ENCODE peak calls at places on chromosomes 4 and X, in eight cellular contexts. E, T, P, Y, C, O, B and Q are unnamed samples.
A peak's percentile ranks its signal among the peaks of the same experiment; 100 is the strongest.

GRCh38 chr4:125314676-125315570 is at the start of gene FAT4:
- DNase-seq in P (peak; percentile 87), B (peak; percentile 81), Y (peak; percentile 4), E (peak; percentile 88), T (peak; percentile 89), O (peak; percentile 99), C (peak; percentile 29), Q (peak; percentile 70)

GRCh38 chr4:139773560-139774318 is 108.1 kb downstream of the MGST2 start:
- DNase-seq in E (no peak), T (no peak), O (no peak), C (peak; percentile 74), B (peak; percentile 67), Y (no peak), P (no peak), Q (no peak)

GRCh38 chr4:16239086-16239485 is 12.8 kb upstream of the TAPT1 start:
- DNase-seq in O (no peak), B (no peak), Y (no peak), C (no peak), T (no peak), P (no peak), E (no peak), Q (no peak)

GRCh38 chr4:185203380-185204237 is at the start of gene CFAP97:
- DNase-seq in B (peak; percentile 87), E (peak; percentile 73), P (peak; percentile 73), T (peak; percentile 82), Y (peak; percentile 78), O (peak; percentile 97), C (no peak), Q (peak; percentile 34)

GRCh38 chr4:77043507-77044131 is 32.2 kb downstream of the CCNI start:
- DNase-seq in E (no peak), Y (no peak), P (no peak), C (no peak), O (peak; percentile 48), B (no peak), T (no peak), Q (no peak)

GRCh38 chr4:139857021-139857420 is 191.4 kb downstream of the MGST2 start:
- DNase-seq in Y (no peak), B (peak; percentile 79), E (no peak), T (no peak), C (peak; percentile 61), P (peak; percentile 79), O (no peak), Q (peak; percentile 51)

GRCh38 chr4:139901516-139902327 is 236.1 kb downstream of the MGST2 start:
- DNase-seq in C (no peak), E (peak; percentile 18), P (peak; percentile 7), T (no peak), O (peak; percentile 58), Y (no peak), B (peak; percentile 64), Q (no peak)

GRCh38 chr4:1233641-1234277 is 15.2 kb downstream of the CTBP1 start:
- DNase-seq in Y (peak; percentile 2), C (no peak), E (no peak), B (no peak), T (no peak), P (no peak), O (peak; percentile 23), Q (no peak)

GRCh38 chrX:126575911-126576310 is 23.3 kb upstream of the DCAF12L1 start:
- DNase-seq in B (no peak), T (no peak), P (no peak), Y (no peak), O (no peak), E (no peak), C (no peak), Q (no peak)

GRCh38 chr4:5900844-5901243 is 8.0 kb upstream of the CRMP1 start:
- DNase-seq in B (no peak), O (no peak), E (no peak), T (no peak), Y (no peak), C (no peak), P (no peak), Q (no peak)

GRCh38 chr4:16270654-16271328 is 44.5 kb upstream of the TAPT1 start:
- DNase-seq in E (no peak), P (peak; percentile 79), T (peak; percentile 37), Y (no peak), C (no peak), B (no peak), O (peak; percentile 15), Q (no peak)